ENCODE peak calls at places on chromosome 15, in six cellular contexts. U is GM12865, L is A549, Q is cardiac fibroblast, X is neural progenitor cell, W is progenitor cell of endocrine pancreas. V is an unnamed sample.

GRCh38 chr15:90352109-90352893 is at the start of gene ZNF774:
- DNase-seq in U (peak; percentile 97), L (peak; percentile 96), Q (peak; percentile 98), X (peak; percentile 97), W (peak; percentile 85), V (peak; percentile 99)

GRCh38 chr15:55627730-55628368 is 39.7 kb upstream of the PYGO1 start:
- DNase-seq in U (no peak), L (peak; percentile 92), Q (peak; percentile 95), X (no peak), W (no peak), V (no peak)

GRCh38 chr15:45914425-45914824 is 279.6 kb downstream of the SQOR start:
- DNase-seq in U (no peak), L (no peak), Q (peak; percentile 5), X (no peak), W (no peak), V (no peak)

GRCh38 chr15:94322141-94322540 is 90.8 kb downstream of the MCTP2 start:
- DNase-seq in U (no peak), L (no peak), Q (peak; percentile 26), X (no peak), W (no peak), V (no peak)

GRCh38 chr15:64443016-64443415 is 17.4 kb upstream of the ZNF609 start:
- DNase-seq in U (no peak), L (no peak), Q (no peak), X (no peak), W (no peak), V (no peak)

GRCh38 chr15:76073554-76073953 is 13.8 kb downstream of the TMEM266 start:
- DNase-seq in U (no peak), L (no peak), Q (no peak), X (no peak), W (no peak), V (no peak)

GRCh38 chr15:90367578-90367977 is 15.5 kb downstream of the ZNF774 start:
- DNase-seq in U (no peak), L (no peak), Q (no peak), X (no peak), W (no peak), V (no peak)

GRCh38 chr15:93307513-93307912 is 218.5 kb upstream of the RGMA start:
- DNase-seq in U (no peak), L (no peak), Q (no peak), X (peak; percentile 33), W (no peak), V (no peak)

GRCh38 chr15:86653344-86654192 is 573.9 kb downstream of the AGBL1 start:
- DNase-seq in U (no peak), L (no peak), Q (no peak), X (no peak), W (no peak), V (no peak)

GRCh38 chr15:75836953-75837321 is 6.3 kb upstream of the UBE2Q2 start:
- DNase-seq in U (peak; percentile 88), L (peak; percentile 36), Q (peak; percentile 90), X (no peak), W (no peak), V (peak; percentile 56)

GRCh38 chr15:91517491-91518200 is 335.9 kb upstream of the SLCO3A1 start:
- DNase-seq in U (no peak), L (no peak), Q (peak; percentile 76), X (no peak), W (no peak), V (no peak)

GRCh38 chr15:40002295-40002694 is 36.7 kb downstream of the SRP14 start:
- DNase-seq in U (no peak), L (peak; percentile 72), Q (peak; percentile 32), X (no peak), W (peak; percentile 11), V (no peak)

GRCh38 chr15:101255066-101255415 is 3.2 kb upstream of the CHSY1 start:
- DNase-seq in U (no peak), L (no peak), Q (no peak), X (no peak), W (no peak), V (no peak)

GRCh38 chr15:40334941-40335795 is 5.6 kb downstream of the CCDC9B start:
- DNase-seq in U (no peak), L (no peak), Q (no peak), X (no peak), W (no peak), V (no peak)

GRCh38 chr15:76059320-76060097 is at the start of gene TMEM266:
- DNase-seq in U (peak; percentile 52), L (peak; percentile 43), Q (no peak), X (peak; percentile 96), W (peak; percentile 62), V (peak; percentile 88)

GRCh38 chr15:63943829-63944680 is 102.2 kb downstream of the DAPK2 start:
- DNase-seq in U (no peak), L (no peak), Q (no peak), X (no peak), W (no peak), V (no peak)

GRCh38 chr15:74798388-74799254 is 14.0 kb upstream of the LMAN1L start:
- DNase-seq in U (peak; percentile 76), L (no peak), Q (no peak), X (no peak), W (no peak), V (peak; percentile 70)

GRCh38 chr15:31511707-31512310 is 185.2 kb downstream of the KLF13 start:
- DNase-seq in U (peak; percentile 80), L (no peak), Q (no peak), X (no peak), W (no peak), V (peak; percentile 43)

GRCh38 chr15:85770014-85770721 is 24.6 kb downstream of the KLHL25 start:
- DNase-seq in U (no peak), L (no peak), Q (peak; percentile 48), X (no peak), W (no peak), V (no peak)

GRCh38 chr15:81303241-81304225 is 20.4 kb downstream of the STARD5 start:
- DNase-seq in U (no peak), L (no peak), Q (peak; percentile 6), X (peak; percentile 52), W (no peak), V (no peak)

GRCh38 chr15:43465105-43465504 is 27.9 kb downstream of the TP53BP1 start:
- DNase-seq in U (no peak), L (no peak), Q (peak; percentile 91), X (no peak), W (no peak), V (no peak)

GRCh38 chr15:43912991-43913927 is 86.5 kb downstream of the WDR76 start:
- DNase-seq in U (no peak), L (peak; percentile 65), Q (peak; percentile 98), X (no peak), W (no peak), V (no peak)

GRCh38 chr15:71542836-71543235 is 267.5 kb upstream of the NR2E3 start:
- DNase-seq in U (no peak), L (no peak), Q (peak; percentile 18), X (no peak), W (no peak), V (no peak)

GRCh38 chr15:36810656-36811449 is 231.4 kb downstream of the CDIN1 start:
- DNase-seq in U (peak; percentile 25), L (no peak), Q (no peak), X (peak; percentile 75), W (no peak), V (no peak)

GRCh38 chr15:28888302-28888894 is 2.6 kb downstream of the APBA2 start:
- DNase-seq in U (no peak), L (no peak), Q (no peak), X (no peak), W (no peak), V (no peak)

GRCh38 chr15:66306381-66306780 is 13.0 kb downstream of the DIS3L start:
- DNase-seq in U (no peak), L (no peak), Q (no peak), X (no peak), W (no peak), V (no peak)

GRCh38 chr15:66298803-66299251 is 5.5 kb downstream of the DIS3L start:
- DNase-seq in U (no peak), L (no peak), Q (no peak), X (no peak), W (no peak), V (no peak)

GRCh38 chr15:66302489-66302888 is 9.1 kb downstream of the DIS3L start:
- DNase-seq in U (no peak), L (no peak), Q (no peak), X (no peak), W (no peak), V (no peak)
- TF ChIP-seq CTCF in U (no peak), L (no peak), Q (no peak), X (no peak), W (no peak), V (no peak)

GRCh38 chr15:83837946-83838571 is 184.1 kb downstream of the ADAMTSL3 start:
- DNase-seq in U (peak; percentile 27), L (peak; percentile 67), Q (peak; percentile 26), X (peak; percentile 66), W (peak; percentile 12), V (peak; percentile 14)
- TF ChIP-seq CTCF in U (peak; percentile 42), L (peak; percentile 53), Q (peak; percentile 48), X (peak; percentile 73), W (peak; percentile 68), V (peak; percentile 45)

DNA sequence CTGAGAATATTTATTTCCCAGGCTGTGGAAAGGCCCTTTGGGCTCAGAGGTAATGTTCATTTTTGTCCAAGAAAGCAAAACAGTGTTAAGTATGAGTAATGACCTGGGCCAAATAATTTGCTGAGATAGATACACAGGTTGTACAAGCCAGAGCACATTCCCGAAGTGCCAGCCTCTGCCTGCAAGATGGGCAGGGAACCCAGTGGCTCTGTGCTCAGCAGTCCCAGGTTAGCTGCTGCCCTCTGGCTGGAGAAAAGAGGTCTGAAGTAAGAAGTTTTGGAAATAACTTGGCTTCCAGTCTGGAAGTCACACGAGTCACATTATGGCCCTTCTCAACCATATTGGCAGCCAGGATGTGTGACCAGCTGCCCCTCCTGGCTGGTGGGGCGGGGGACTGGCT is 20.2 kb downstream of the MYZAP start:
- DNase-seq in U (no peak), L (peak; percentile 62), Q (peak; percentile 51), X (peak; percentile 19), W (no peak), V (no peak)
- TF ChIP-seq CTCF in U (no peak), L (peak; percentile 64), Q (peak; percentile 42), X (peak; percentile 10), W (peak; percentile 23), V (no peak)

GRCh38 chr15:62648954-62649353 is 393.6 kb upstream of the TPM1 start:
- DNase-seq in U (peak; percentile 54), L (peak; percentile 53), Q (peak; percentile 47), X (no peak), W (no peak), V (peak; percentile 31)
- TF ChIP-seq CTCF in U (peak; percentile 22), L (peak; percentile 51), Q (peak; percentile 37), X (peak; percentile 47), W (no peak), V (peak; percentile 54)

GRCh38 chr15:88541709-88542341 is 4.7 kb downstream of the DET1 start:
- DNase-seq in U (no peak), L (no peak), Q (no peak), X (no peak), W (no peak), V (no peak)

GRCh38 chr15:88542342-88542733 is 4.1 kb downstream of the DET1 start:
- DNase-seq in U (no peak), L (no peak), Q (peak; percentile 26), X (no peak), W (no peak), V (no peak)

GRCh38 chr15:88543065-88543776 is 3.3 kb downstream of the DET1 start:
- DNase-seq in U (no peak), L (no peak), Q (no peak), X (no peak), W (no peak), V (no peak)

GRCh38 chr15:88546248-88547129 is at the start of gene DET1:
- DNase-seq in U (peak; percentile 99), L (peak; percentile 99), Q (peak; percentile 95), X (peak; percentile 93), W (peak; percentile 85), V (peak; percentile 93)
- TF ChIP-seq CTCF in U (peak; percentile 84), L (peak; percentile 74), Q (peak; percentile 77), X (peak; percentile 83), W (peak; percentile 74), V (peak; percentile 87)